ENCODE peak calls at places on chromosomes 7 and 10, in six cellular contexts. Y is tibial nerve; M is left cardiac atrium; S is astrocyte; G is ecto neural progenitor cell; A is effector CD4-positive, alpha-beta T cell. F is an unnamed sample.

GRCh38 chr7:29196971-29197370 is 2.4 kb downstream of the CHN2 start:
- DNase-seq in Y (no peak), A (no peak), M (no peak), S (no peak), G (no peak), F (no peak)

GRCh38 chr7:155381852-155382801 is 75.8 kb upstream of the EN2 start:
- DNase-seq in Y (no peak), M (no peak), S (no peak), G (no peak), A (no peak), F (no peak)

GRCh38 chr7:85890244-85890811 is 703.5 kb upstream of the SEMA3D start:
- DNase-seq in G (no peak), A (no peak), M (no peak), Y (no peak), S (peak), F (peak)

GRCh38 chr7:155837126-155837479 is 24.8 kb upstream of the SHH start:
- DNase-seq in Y (no peak), S (no peak), G (no peak), M (no peak), A (no peak), F (no peak)

GRCh38 chr7:127783267-127783559 is 131.2 kb downstream of the SND1 start:
- DNase-seq in M (no peak), Y (no peak), G (no peak), A (no peak), S (no peak), F (no peak)

GRCh38 chr10:131928248-131929095 is 27.7 kb downstream of the PPP2R2D start:
- DNase-seq in S (peak), M (no peak), Y (no peak), G (no peak), A (no peak), F (peak)

GRCh38 chr7:43647772-43648643 is 65.1 kb downstream of the STK17A start:
- DNase-seq in A (peak), S (peak), M (peak), Y (peak), G (no peak), F (peak)

GRCh38 chr10:124742418-124743187 is 1.6 kb downstream of the FAM53B start:
- DNase-seq in A (no peak), S (no peak), M (no peak), G (peak), Y (no peak), F (peak)

GRCh38 chr7:123594813-123595241 is 6.8 kb upstream of the ASB15 start:
- DNase-seq in Y (no peak), M (no peak), S (no peak), G (peak), A (no peak), F (peak)

GRCh38 chr10:1737222-1738061 is at the start of gene ADARB2:
- DNase-seq in A (no peak), G (peak), M (peak), S (no peak), Y (no peak), F (peak)

GRCh38 chr10:60896033-60896432 is 48.0 kb downstream of the RHOBTB1 start:
- DNase-seq in G (no peak), S (peak), A (no peak), M (no peak), Y (no peak), F (no peak)

GRCh38 chr7:74380720-74381119 is 73.0 kb upstream of the GTF2IRD1 start:
- DNase-seq in G (no peak), A (no peak), Y (no peak), S (no peak), M (no peak), F (no peak)

GRCh38 chr10:73915206-73915851 is 4.4 kb downstream of the PLAU start:
- DNase-seq in S (no peak), G (no peak), Y (no peak), A (no peak), M (no peak), F (no peak)

GRCh38 chr10:48364659-48365405 is 58.4 kb downstream of the MAPK8 start:
- DNase-seq in Y (no peak), A (no peak), M (no peak), G (no peak), S (peak), F (no peak)

GRCh38 chr7:21383217-21383832 is 44.6 kb upstream of the SP4 start:
- DNase-seq in A (no peak), G (no peak), Y (no peak), M (no peak), S (peak), F (no peak)

GRCh38 chr7:10803720-10804119 is 170.0 kb upstream of the PHF14 start:
- DNase-seq in M (no peak), S (no peak), A (no peak), G (no peak), Y (no peak), F (no peak)

GRCh38 chr10:126663328-126663727 is 7.2 kb downstream of the C10orf90 start:
- DNase-seq in A (no peak), M (peak), S (peak), G (no peak), Y (peak), F (no peak)

GRCh38 chr7:33841658-33842057 is 63.7 kb upstream of the BMPER start:
- DNase-seq in G (no peak), M (peak), S (no peak), A (no peak), Y (peak), F (peak)

F was measured in SHP77.